ENCODE peak calls at places on chromosome 21, in four cellular contexts. J is SK-N-SH, B is prostate gland, H is BE2C. P is an unnamed sample. For H3K9me3, the result is how much of the 10 kb centered on the place peaks cover.

GRCh38 chr21:17003763-17004373 is 509.0 kb upstream of the CXADR start:
- DNase-seq in J (no peak), B (no peak), H (no peak), P (peak)

GRCh38 chr21:28235169-28235892 is 757.3 kb downstream of the LTN1 start:
- DNase-seq in J (no peak), B (no peak), H (no peak), P (no peak)

GRCh38 chr21:28069446-28069845 is 923.2 kb downstream of the LTN1 start:
- DNase-seq in J (no peak), B (no peak), H (no peak), P (no peak)

GRCh38 chr21:34640858-34641257 is 25.9 kb upstream of the RCAN1 start:
- DNase-seq in J (no peak), B (no peak), H (no peak), P (peak)

GRCh38 chr21:45756669-45757068 is 113.1 kb downstream of the PCBP3 start:
- DNase-seq in J (no peak), B (no peak), H (no peak), P (no peak)

GRCh38 chr21:34198232-34199120 is 125.1 kb downstream of the MRPS6 start:
- DNase-seq in J (no peak), B (no peak), H (no peak), P (no peak)

GRCh38 chr21:41369105-41369914 is 7.5 kb downstream of the MX2 start:
- DNase-seq in J (peak), B (no peak), H (no peak), P (no peak)

GRCh38 chr21:42400525-42400924 is 3.2 kb upstream of the UBASH3A start:
- DNase-seq in J (no peak), B (no peak), H (no peak), P (no peak)

GRCh38 chr21:32768530-32768929 is 3.0 kb downstream of the PAXBP1 start:
- DNase-seq in J (no peak), B (no peak), H (no peak), P (no peak)

GRCh38 chr21:46226920-46227599 is 1.5 kb downstream of the LSS start:
- DNase-seq in J (no peak), B (peak), H (no peak), P (no peak)

GRCh38 chr21:27564684-27565280 is 597.9 kb upstream of the ADAMTS5 start:
- DNase-seq in J (peak), B (peak), H (peak), P (no peak)

GRCh38 chr21:42092805-42093590 is 21.9 kb downstream of the UMODL1 start:
- DNase-seq in J (no peak), B (no peak), H (no peak), P (no peak)

GRCh38 chr21:15514073-15514946 is 215.5 kb upstream of the USP25 start:
- DNase-seq in J (no peak), B (no peak), H (no peak), P (no peak)

GRCh38 chr21:41763398-41763931 is 3.4 kb downstream of the RIPK4 start:
- DNase-seq in J (no peak), B (peak), H (no peak), P (no peak)

GRCh38 chr21:34762761-34763160 is 94.0 kb downstream of the CLIC6 start:
- DNase-seq in J (no peak), B (no peak), H (no peak), P (no peak)

GRCh38 chr21:42102063-42102462 is 30.9 kb downstream of the UMODL1 start:
- DNase-seq in J (no peak), B (no peak), H (no peak), P (no peak)

GRCh38 chr21:45983981-45984551 is 2.5 kb downstream of the COL6A1 start:
- DNase-seq in J (no peak), B (no peak), H (peak), P (no peak)

GRCh38 chr21:45465105-45465504 is 60.1 kb downstream of the COL18A1 start:
- DNase-seq in J (no peak), B (no peak), H (no peak), P (no peak)

DNA sequence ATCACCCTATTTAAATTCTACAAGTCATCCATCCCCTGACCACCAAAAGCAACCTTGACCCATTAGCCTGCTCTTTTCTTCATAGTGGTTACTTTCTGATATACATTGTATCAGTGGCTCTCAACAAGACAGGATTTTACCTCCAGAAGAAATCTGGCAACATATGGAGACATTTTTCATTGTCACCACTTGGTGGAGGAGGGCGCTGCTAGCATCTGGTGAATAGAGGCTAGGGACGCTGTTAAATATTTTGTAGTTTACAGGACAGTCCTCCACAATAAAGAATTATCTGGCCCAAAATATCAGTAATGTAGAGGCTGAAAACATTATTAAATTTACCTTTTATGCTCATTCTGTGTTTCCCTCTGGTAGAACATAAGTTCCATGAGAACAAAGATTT is 6.1 kb downstream of the HSPA13 start:
- DNase-seq in J (no peak), B (no peak), H (no peak), P (no peak)
- TF ChIP-seq CTCF in J (peak), B (no peak), H (peak), P (no peak)

GRCh38 chr21:29470397-29470796 is 171.7 kb downstream of the BACH1 start:
- DNase-seq in J (no peak), B (no peak), H (no peak), P (no peak)

GRCh38 chr21:29475329-29475728 is 176.6 kb downstream of the BACH1 start:
- DNase-seq in J (no peak), B (no peak), H (no peak), P (no peak)

GRCh38 chr21:29477941-29478340 is 179.2 kb downstream of the BACH1 start:
- DNase-seq in J (no peak), B (no peak), H (no peak), P (no peak)

GRCh38 chr21:29477347-29477746 is 178.6 kb downstream of the BACH1 start:
- DNase-seq in J (no peak), B (no peak), H (no peak), P (no peak)

DNA sequence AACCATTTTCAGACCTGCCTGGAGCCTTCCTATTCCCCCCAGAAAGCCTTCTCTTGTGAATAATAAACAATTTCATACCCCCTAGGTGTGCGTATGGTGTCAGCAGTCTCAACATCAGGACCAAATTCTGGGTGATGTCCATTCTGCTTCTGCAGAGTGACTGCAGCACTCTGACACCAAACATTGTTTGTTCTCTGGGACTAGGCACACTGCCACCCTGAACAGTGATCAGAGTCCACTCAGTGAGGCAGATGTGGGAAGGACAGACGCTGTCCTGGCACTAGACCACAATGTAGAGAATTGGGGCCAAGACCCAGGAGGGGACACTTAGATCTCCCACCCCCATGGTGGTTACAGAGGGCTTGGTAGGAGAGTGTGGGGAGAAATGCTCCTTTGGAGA is 175.1 kb downstream of the BACH1 start:
- DNase-seq in J (no peak), B (no peak), H (no peak), P (no peak)
- H3K9me3 ChIP-seq in J (under half), B (under half), H (under half), P (under half)

DNA sequence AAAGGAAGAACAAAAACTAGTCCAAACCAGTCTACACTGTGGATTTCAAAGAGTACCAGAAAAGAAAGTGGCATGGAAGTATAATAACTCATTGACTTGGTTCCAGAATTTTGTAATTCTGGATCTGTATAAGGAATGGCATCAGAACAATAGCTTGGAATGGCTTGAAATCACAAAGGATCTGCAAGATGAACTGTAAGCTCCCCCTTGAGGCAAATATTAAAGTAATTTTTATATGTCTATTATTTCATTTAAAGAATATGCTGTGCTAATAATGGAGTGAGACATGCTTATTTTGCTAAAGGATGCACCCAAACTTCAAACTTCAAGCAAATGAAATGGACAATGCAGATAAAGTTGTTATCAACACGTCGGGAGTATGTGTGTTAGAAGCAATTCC is 21.3 kb downstream of the CHODL start:
- DNase-seq in J (no peak), B (no peak), H (no peak), P (no peak)
- TF ChIP-seq CTCF in J (peak), B (no peak), H (peak), P (no peak)

DNA sequence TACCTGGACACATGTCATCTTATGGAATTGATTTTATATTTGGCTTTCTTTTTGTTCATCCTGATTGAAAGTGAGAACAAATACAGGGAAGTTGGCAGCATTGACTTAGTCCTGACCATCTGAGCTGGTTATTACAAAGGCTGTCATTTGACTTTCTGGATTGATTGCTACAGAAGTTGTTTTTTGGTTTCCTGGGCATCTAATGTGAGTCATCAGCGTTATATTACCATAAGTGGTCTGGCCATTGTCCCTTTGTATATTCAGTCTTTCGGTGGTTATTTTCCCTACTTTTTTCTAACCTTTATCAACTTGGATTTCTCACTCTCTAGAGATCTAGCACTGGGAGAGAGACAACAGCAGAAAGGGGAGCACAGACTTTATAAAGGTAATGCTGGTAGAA is 1646.5 kb downstream of the MRPL39 start:
- DNase-seq in J (no peak), B (no peak), H (no peak), P (no peak)
- H3K9me3 ChIP-seq in J (under half), B (under half), H (under half), P (under half)

GRCh38 chr21:21230672-21231071 is 232.5 kb downstream of the NCAM2 start:
- DNase-seq in J (no peak), B (no peak), H (no peak), P (no peak)
- TF ChIP-seq CTCF in J (no peak), B (no peak), H (no peak), P (no peak)

GRCh38 chr21:19463966-19464365 is 1060.4 kb upstream of the TMPRSS15 start:
- DNase-seq in J (no peak), B (no peak), H (no peak), P (no peak)
- H3K9me3 ChIP-seq in J (under half), B (under half), H (under half), P (under half)

DNA sequence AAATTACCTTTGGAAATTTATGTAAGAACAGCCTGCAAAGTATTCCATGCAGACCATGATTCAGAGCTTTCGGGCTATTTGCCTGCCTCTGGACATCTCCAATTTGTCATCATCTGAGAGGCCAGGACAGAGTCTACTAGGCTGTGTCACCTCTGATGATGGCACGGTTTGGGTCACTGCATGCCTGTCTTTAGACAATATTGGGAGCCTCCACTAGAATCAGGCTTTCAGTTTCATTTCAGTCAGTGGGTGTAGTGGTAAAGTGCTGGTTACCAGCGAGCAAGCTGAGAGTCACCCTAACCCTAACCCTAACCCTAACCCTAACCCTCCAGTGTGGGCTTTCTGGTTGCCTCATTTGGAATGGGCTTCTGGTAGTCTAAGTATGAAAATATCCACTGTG is 80.7 kb downstream of the KCNJ6 start:
- DNase-seq in J (no peak), B (no peak), H (no peak), P (no peak)
- TF ChIP-seq CTCF in J (no peak), B (no peak), H (no peak), P (no peak)

GRCh38 chr21:39640754-39641153 is 28.0 kb downstream of the B3GALT5 start:
- DNase-seq in J (no peak), B (no peak), H (no peak), P (no peak)

GRCh38 chr21:39633770-39634181 is 21.0 kb downstream of the B3GALT5 start:
- DNase-seq in J (no peak), B (no peak), H (no peak), P (no peak)

GRCh38 chr21:39634507-39634906 is 21.8 kb downstream of the B3GALT5 start:
- DNase-seq in J (no peak), B (no peak), H (no peak), P (no peak)

GRCh38 chr21:39637971-39638628 is 25.4 kb downstream of the B3GALT5 start:
- DNase-seq in J (no peak), B (no peak), H (no peak), P (no peak)

GRCh38 chr21:39637197-39637970 is 24.6 kb downstream of the B3GALT5 start:
- DNase-seq in J (no peak), B (no peak), H (no peak), P (no peak)
- H3K9me3 ChIP-seq in J (under half), B (under half), H (under half), P (under half)

GRCh38 chr21:44331650-44332306 is 7.4 kb downstream of the CFAP410 start:
- DNase-seq in J (no peak), B (no peak), H (no peak), P (no peak)

GRCh38 chr21:44331209-44331608 is 8.0 kb downstream of the CFAP410 start:
- DNase-seq in J (no peak), B (no peak), H (no peak), P (no peak)

GRCh38 chr21:44333701-44334636 is 5.2 kb downstream of the CFAP410 start:
- DNase-seq in J (no peak), B (no peak), H (no peak), P (no peak)

GRCh38 chr21:44332965-44333364 is 6.2 kb downstream of the CFAP410 start:
- DNase-seq in J (no peak), B (no peak), H (no peak), P (no peak)

DNA sequence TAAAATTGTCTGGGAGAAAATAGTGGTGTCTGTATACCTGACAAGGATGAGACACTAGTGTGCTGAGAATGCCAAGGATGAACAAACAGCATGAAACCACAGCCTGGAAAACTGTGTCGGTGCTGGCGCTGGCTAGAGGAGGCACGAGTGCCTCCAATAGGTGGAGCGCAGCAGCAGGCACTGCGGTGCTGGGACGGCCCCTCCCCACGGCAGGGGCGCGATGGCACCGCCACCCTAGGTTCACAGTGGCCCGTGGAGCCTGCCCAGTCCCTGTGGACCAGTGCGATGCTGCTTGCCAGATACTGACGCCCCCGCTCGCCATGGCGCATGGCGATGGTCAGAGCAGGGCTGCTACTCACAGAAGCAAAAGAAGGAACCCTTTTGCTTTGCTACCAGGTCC is 6.8 kb downstream of the CFAP410 start:
- DNase-seq in J (no peak), B (no peak), H (no peak), P (no peak)
- TF ChIP-seq CTCF in J (no peak), B (no peak), H (no peak), P (no peak)

P was measured in keratinocyte.